ENCODE peak calls at places on chromosome 16, in ten cellular contexts. A is T-cell; B is HAP-1; V is NAMALWA; L is psoas muscle; M is activated CD4-positive, alpha-beta T cell treated with anti-CD3 and anti-CD28 coated beads for 4 hours; Y is central memory CD4-positive, alpha-beta T cell; D is Calu3; F is fibroblast of lung; I is T-helper 1 cell. G is an unnamed sample.

GRCh38 chr16:51540259-51540658 is 389.2 kb upstream of the SALL1 start:
- DNase-seq in L (no peak), V (no peak), D (no peak), F (peak; percentile 44), I (no peak), B (no peak), Y (no peak), A (no peak), M (no peak), G (peak; percentile 66)

GRCh38 chr16:4021916-4022315 is 94.3 kb downstream of the ADCY9 start:
- DNase-seq in B (no peak), D (no peak), L (no peak), F (no peak), Y (no peak), I (no peak), A (no peak), V (no peak), M (no peak), G (no peak)

GRCh38 chr16:9521749-9522370 is 430.4 kb downstream of the HAPSTR1 start:
- DNase-seq in A (no peak), I (no peak), F (no peak), M (no peak), D (no peak), L (no peak), B (no peak), V (no peak), Y (no peak), G (peak; percentile 35)

GRCh38 chr16:69831212-69832123 is 69.3 kb downstream of the WWP2 start:
- DNase-seq in Y (no peak), V (no peak), M (no peak), F (no peak), A (no peak), D (no peak), B (no peak), I (no peak), L (no peak), G (no peak)

GRCh38 chr16:30794634-30795033 is 7.6 kb upstream of the ZNF629 start:
- DNase-seq in I (no peak), M (no peak), Y (no peak), B (no peak), D (no peak), V (no peak), A (no peak), L (no peak), F (no peak), G (no peak)

GRCh38 chr16:63289834-63290460 is 1253.7 kb upstream of the CDH8 start:
- DNase-seq in A (no peak), L (no peak), D (peak; percentile 3), F (peak; percentile 5), Y (no peak), B (peak; percentile 70), I (no peak), M (no peak), V (peak; percentile 72), G (peak; percentile 53)

GRCh38 chr16:12323007-12323699 is 346.6 kb downstream of the SNX29 start:
- DNase-seq in B (no peak), V (peak; percentile 69), L (no peak), A (peak; percentile 33), D (no peak), F (no peak), M (no peak), Y (peak; percentile 34), I (no peak), G (no peak)

GRCh38 chr16:680967-681745 is 946 bp downstream of the STUB1 start:
- DNase-seq in V (peak; percentile 52), Y (no peak), L (peak; percentile 89), A (no peak), F (peak; percentile 57), M (no peak), D (peak; percentile 62), B (no peak), I (no peak), G (peak; percentile 62)

GRCh38 chr16:69564845-69565610 is 738 bp upstream of the NFAT5 start:
- DNase-seq in L (no peak), Y (peak; percentile 17), A (no peak), B (no peak), D (no peak), M (peak; percentile 4), V (peak; percentile 65), I (no peak), F (peak; percentile 32), G (peak; percentile 17)

GRCh38 chr16:14286381-14287230 is 215.5 kb downstream of the MRTFB start:
- DNase-seq in B (no peak), V (peak; percentile 51), Y (peak; percentile 46), D (no peak), M (no peak), L (peak; percentile 58), A (peak; percentile 20), F (peak; percentile 70), I (no peak), G (no peak)

GRCh38 chr16:3879887-3880564 is 487 bp downstream of the CREBBP start:
- DNase-seq in M (peak; percentile 67), B (peak; percentile 49), I (peak; percentile 52), F (peak; percentile 58), Y (peak; percentile 67), A (peak; percentile 74), D (peak; percentile 86), L (peak; percentile 91), V (peak; percentile 62), G (peak; percentile 89)

GRCh38 chr16:24013733-24014645 is 178.2 kb downstream of the PRKCB start:
- DNase-seq in V (peak; percentile 99), I (no peak), A (peak; percentile 72), L (no peak), F (no peak), Y (peak; percentile 64), M (peak; percentile 19), B (no peak), D (no peak), G (no peak)

GRCh38 chr16:66750279-66751134 is 902 bp downstream of the DYNC1LI2 start:
- DNase-seq in M (no peak), Y (no peak), A (no peak), V (peak; percentile 29), I (no peak), D (no peak), L (no peak), F (no peak), B (no peak), G (peak; percentile 12)

GRCh38 chr16:25366078-25366477 is 108.4 kb upstream of the ZKSCAN2 start:
- DNase-seq in D (no peak), M (no peak), F (no peak), B (no peak), Y (no peak), A (no peak), V (peak; percentile 34), L (no peak), I (no peak), G (no peak)

GRCh38 chr16:9612267-9612666 is 520.8 kb downstream of the HAPSTR1 start:
- DNase-seq in F (no peak), Y (no peak), D (no peak), B (no peak), A (no peak), M (no peak), I (no peak), V (no peak), L (no peak), G (peak; percentile 13)

GRCh38 chr16:70693231-70693671 is 7.4 kb upstream of the MTSS2 start:
- DNase-seq in A (no peak), L (peak; percentile 83), Y (no peak), I (no peak), M (no peak), B (no peak), V (no peak), D (no peak), F (peak; percentile 67), G (no peak)

GRCh38 chr16:57998484-57998883 is 2.0 kb downstream of the ZNF319 start:
- DNase-seq in V (no peak), F (peak; percentile 14), L (no peak), I (no peak), B (no peak), D (no peak), M (peak; percentile 42), Y (peak; percentile 50), A (peak; percentile 38), G (no peak)

GRCh38 chr16:57892041-57892440 is 78.9 kb downstream of the CNGB1 start:
- DNase-seq in M (no peak), V (no peak), Y (no peak), L (no peak), B (no peak), A (no peak), F (peak; percentile 46), D (peak; percentile 40), I (no peak), G (peak; percentile 97)

GRCh38 chr16:51524555-51525373 is 373.7 kb upstream of the SALL1 start:
- DNase-seq in D (peak; percentile 46), V (no peak), M (no peak), A (no peak), I (no peak), Y (no peak), F (peak; percentile 79), L (no peak), B (no peak), G (peak; percentile 81)

GRCh38 chr16:59412275-59412841 is 678.2 kb upstream of the GOT2 start:
- DNase-seq in L (no peak), Y (no peak), V (no peak), B (peak; percentile 8), M (no peak), A (no peak), D (no peak), F (peak; percentile 30), I (no peak), G (peak; percentile 47)

GRCh38 chr16:27851586-27851985 is 211.9 kb downstream of the GSG1L start:
- DNase-seq in F (no peak), M (no peak), I (no peak), A (no peak), B (no peak), L (peak; percentile 24), D (no peak), Y (no peak), V (no peak), G (no peak)

G was measured in astrocyte of the hippocampus.